ENCODE peak calls at places on chromosomes 11 and 22, in six cellular contexts. One of them, this sample, is unnamed.

GRCh38 chr22:41555325-41555724 is 5.5 kb upstream of the CSDC2 start:
- DNase-seq in adipocyte: no peak
- DNase-seq in activated T-cell treated with anti-CD3 and anti-CD28 coated beads, Interleukin-2, amount 50 U/mL, for 1 hour: no peak
- DNase-seq in endothelial cell: no peak
- DNase-seq in kidney tubule cell: no peak
- DNase-seq in ELF-1: no peak
- DNase-seq in this sample: no peak

GRCh38 chr11:77155082-77155475 is 27.0 kb downstream of the MYO7A start:
- DNase-seq in activated T-cell treated with anti-CD3 and anti-CD28 coated beads, Interleukin-2, amount 50 U/mL, for 1 hour: no peak
- DNase-seq in endothelial cell: no peak
- DNase-seq in ELF-1: no peak
- DNase-seq in kidney tubule cell: no peak
- DNase-seq in adipocyte: no peak
- DNase-seq in this sample: no peak

GRCh38 chr11:65298655-65299179 is 15.9 kb upstream of the CDC42EP2 start:
- DNase-seq in activated T-cell treated with anti-CD3 and anti-CD28 coated beads, Interleukin-2, amount 50 U/mL, for 1 hour: no peak
- DNase-seq in ELF-1: no peak
- DNase-seq in adipocyte: peak; percentile 69
- DNase-seq in kidney tubule cell: no peak
- DNase-seq in endothelial cell: no peak
- DNase-seq in this sample: no peak

GRCh38 chr11:60288531-60288930 is 8.1 kb downstream of the MS4A4A start:
- DNase-seq in endothelial cell: no peak
- DNase-seq in adipocyte: no peak
- DNase-seq in kidney tubule cell: peak; percentile 12
- DNase-seq in activated T-cell treated with anti-CD3 and anti-CD28 coated beads, Interleukin-2, amount 50 U/mL, for 1 hour: no peak
- DNase-seq in ELF-1: no peak
- DNase-seq in this sample: no peak

GRCh38 chr22:50281957-50282356 is 11.8 kb upstream of the MAPK11 start:
- DNase-seq in activated T-cell treated with anti-CD3 and anti-CD28 coated beads, Interleukin-2, amount 50 U/mL, for 1 hour: no peak
- DNase-seq in kidney tubule cell: peak; percentile 75
- DNase-seq in ELF-1: no peak
- DNase-seq in endothelial cell: no peak
- DNase-seq in adipocyte: no peak
- DNase-seq in this sample: no peak

GRCh38 chr22:46632646-46633249 is 12.6 kb downstream of the GRAMD4 start:
- DNase-seq in activated T-cell treated with anti-CD3 and anti-CD28 coated beads, Interleukin-2, amount 50 U/mL, for 1 hour: no peak
- DNase-seq in endothelial cell: no peak
- DNase-seq in ELF-1: no peak
- DNase-seq in kidney tubule cell: no peak
- DNase-seq in adipocyte: no peak
- DNase-seq in this sample: no peak

GRCh38 chr22:40325315-40325714 is 21.0 kb upstream of the ADSL start:
- DNase-seq in adipocyte: no peak
- DNase-seq in kidney tubule cell: no peak
- DNase-seq in activated T-cell treated with anti-CD3 and anti-CD28 coated beads, Interleukin-2, amount 50 U/mL, for 1 hour: peak; percentile 63
- DNase-seq in ELF-1: no peak
- DNase-seq in endothelial cell: no peak
- DNase-seq in this sample: no peak

GRCh38 chr11:121105063-121105480 is 4.0 kb downstream of the TECTA start:
- DNase-seq in kidney tubule cell: no peak
- DNase-seq in ELF-1: no peak
- DNase-seq in adipocyte: peak; percentile 44
- DNase-seq in endothelial cell: no peak
- DNase-seq in activated T-cell treated with anti-CD3 and anti-CD28 coated beads, Interleukin-2, amount 50 U/mL, for 1 hour: no peak
- DNase-seq in this sample: no peak

GRCh38 chr11:86067230-86068137 is 1.4 kb downstream of the PICALM start:
- DNase-seq in kidney tubule cell: peak; percentile 50
- DNase-seq in adipocyte: peak; percentile 53
- DNase-seq in activated T-cell treated with anti-CD3 and anti-CD28 coated beads, Interleukin-2, amount 50 U/mL, for 1 hour: no peak
- DNase-seq in endothelial cell: no peak
- DNase-seq in ELF-1: peak; percentile 17
- DNase-seq in this sample: peak; percentile 46

GRCh38 chr11:19985106-19985505 is 175.2 kb downstream of the DBX1 start:
- DNase-seq in ELF-1: no peak
- DNase-seq in endothelial cell: no peak
- DNase-seq in activated T-cell treated with anti-CD3 and anti-CD28 coated beads, Interleukin-2, amount 50 U/mL, for 1 hour: no peak
- DNase-seq in kidney tubule cell: no peak
- DNase-seq in adipocyte: peak; percentile 56
- DNase-seq in this sample: no peak

GRCh38 chr11:131579932-131580387 is 209.5 kb downstream of the NTM start:
- DNase-seq in activated T-cell treated with anti-CD3 and anti-CD28 coated beads, Interleukin-2, amount 50 U/mL, for 1 hour: no peak
- DNase-seq in adipocyte: peak; percentile 66
- DNase-seq in ELF-1: peak; percentile 66
- DNase-seq in kidney tubule cell: peak; percentile 46
- DNase-seq in endothelial cell: peak; percentile 65
- DNase-seq in this sample: peak; percentile 2

GRCh38 chr11:111916768-111917167 is 1.9 kb upstream of the C11orf52 start:
- DNase-seq in ELF-1: no peak
- DNase-seq in activated T-cell treated with anti-CD3 and anti-CD28 coated beads, Interleukin-2, amount 50 U/mL, for 1 hour: no peak
- DNase-seq in kidney tubule cell: no peak
- DNase-seq in endothelial cell: no peak
- DNase-seq in adipocyte: no peak
- DNase-seq in this sample: no peak

GRCh38 chr11:24356501-24356900 is 140.4 kb upstream of the LUZP2 start:
- DNase-seq in ELF-1: no peak
- DNase-seq in adipocyte: no peak
- DNase-seq in activated T-cell treated with anti-CD3 and anti-CD28 coated beads, Interleukin-2, amount 50 U/mL, for 1 hour: no peak
- DNase-seq in endothelial cell: no peak
- DNase-seq in kidney tubule cell: no peak
- DNase-seq in this sample: no peak

GRCh38 chr22:26851125-26851524 is 193.7 kb downstream of the MIAT start:
- DNase-seq in adipocyte: no peak
- DNase-seq in endothelial cell: no peak
- DNase-seq in kidney tubule cell: no peak
- DNase-seq in activated T-cell treated with anti-CD3 and anti-CD28 coated beads, Interleukin-2, amount 50 U/mL, for 1 hour: no peak
- DNase-seq in ELF-1: no peak
- DNase-seq in this sample: no peak

GRCh38 chr11:131511794-131512193 is 141.4 kb downstream of the NTM start:
- DNase-seq in activated T-cell treated with anti-CD3 and anti-CD28 coated beads, Interleukin-2, amount 50 U/mL, for 1 hour: no peak
- DNase-seq in endothelial cell: peak; percentile 59
- DNase-seq in ELF-1: peak; percentile 70
- DNase-seq in adipocyte: peak; percentile 29
- DNase-seq in kidney tubule cell: peak; percentile 45
- DNase-seq in this sample: peak; percentile 29

GRCh38 chr11:85530596-85530995 is 96.5 kb downstream of the DLG2 start:
- DNase-seq in kidney tubule cell: no peak
- DNase-seq in activated T-cell treated with anti-CD3 and anti-CD28 coated beads, Interleukin-2, amount 50 U/mL, for 1 hour: no peak
- DNase-seq in ELF-1: no peak
- DNase-seq in adipocyte: no peak
- DNase-seq in endothelial cell: no peak
- DNase-seq in this sample: no peak

GRCh38 chr22:23235425-23235824 is 55.1 kb downstream of the BCR start:
- DNase-seq in endothelial cell: no peak
- DNase-seq in ELF-1: no peak
- DNase-seq in kidney tubule cell: no peak
- DNase-seq in activated T-cell treated with anti-CD3 and anti-CD28 coated beads, Interleukin-2, amount 50 U/mL, for 1 hour: no peak
- DNase-seq in adipocyte: no peak
- DNase-seq in this sample: no peak

GRCh38 chr11:56331861-56332491 is 13.9 kb upstream of the OR8K1 start:
- DNase-seq in adipocyte: no peak
- DNase-seq in activated T-cell treated with anti-CD3 and anti-CD28 coated beads, Interleukin-2, amount 50 U/mL, for 1 hour: no peak
- DNase-seq in endothelial cell: no peak
- DNase-seq in kidney tubule cell: no peak
- DNase-seq in ELF-1: no peak
- DNase-seq in this sample: no peak

GRCh38 chr22:46336119-46337078 is 885 bp downstream of the TRMU start:
- DNase-seq in kidney tubule cell: peak; percentile 43
- DNase-seq in endothelial cell: peak; percentile 28
- DNase-seq in adipocyte: peak; percentile 46
- DNase-seq in ELF-1: peak; percentile 31
- DNase-seq in activated T-cell treated with anti-CD3 and anti-CD28 coated beads, Interleukin-2, amount 50 U/mL, for 1 hour: peak; percentile 30
- DNase-seq in this sample: peak; percentile 26

GRCh38 chr22:29141078-29141688 is 64.5 kb upstream of the EMID1 start:
- DNase-seq in activated T-cell treated with anti-CD3 and anti-CD28 coated beads, Interleukin-2, amount 50 U/mL, for 1 hour: no peak
- DNase-seq in endothelial cell: no peak
- DNase-seq in kidney tubule cell: no peak
- DNase-seq in ELF-1: no peak
- DNase-seq in adipocyte: no peak
- DNase-seq in this sample: no peak

GRCh38 chr11:68411501-68411991 is 49.0 kb upstream of the PPP6R3 start:
- DNase-seq in endothelial cell: no peak
- DNase-seq in activated T-cell treated with anti-CD3 and anti-CD28 coated beads, Interleukin-2, amount 50 U/mL, for 1 hour: no peak
- DNase-seq in kidney tubule cell: no peak
- DNase-seq in ELF-1: no peak
- DNase-seq in adipocyte: no peak
- DNase-seq in this sample: no peak

GRCh38 chr22:48975252-48975780 is 852.4 kb downstream of the BRD1 start:
- DNase-seq in endothelial cell: no peak
- DNase-seq in adipocyte: no peak
- DNase-seq in kidney tubule cell: no peak
- DNase-seq in ELF-1: no peak
- DNase-seq in activated T-cell treated with anti-CD3 and anti-CD28 coated beads, Interleukin-2, amount 50 U/mL, for 1 hour: no peak
- DNase-seq in this sample: no peak

GRCh38 chr11:66081505-66081904 is 11.4 kb downstream of the PACS1 start:
- DNase-seq in ELF-1: no peak
- DNase-seq in endothelial cell: peak; percentile 36
- DNase-seq in activated T-cell treated with anti-CD3 and anti-CD28 coated beads, Interleukin-2, amount 50 U/mL, for 1 hour: peak; percentile 73
- DNase-seq in adipocyte: peak; percentile 47
- DNase-seq in kidney tubule cell: peak; percentile 42
- DNase-seq in this sample: peak; percentile 91

GRCh38 chr11:107276057-107276456 is 181.6 kb downstream of the CWF19L2 start:
- DNase-seq in kidney tubule cell: no peak
- DNase-seq in endothelial cell: no peak
- DNase-seq in ELF-1: no peak
- DNase-seq in activated T-cell treated with anti-CD3 and anti-CD28 coated beads, Interleukin-2, amount 50 U/mL, for 1 hour: no peak
- DNase-seq in adipocyte: no peak
- DNase-seq in this sample: no peak

GRCh38 chr11:125075242-125075625 is 12.1 kb downstream of the SLC37A2 start:
- DNase-seq in ELF-1: no peak
- DNase-seq in activated T-cell treated with anti-CD3 and anti-CD28 coated beads, Interleukin-2, amount 50 U/mL, for 1 hour: no peak
- DNase-seq in endothelial cell: no peak
- DNase-seq in kidney tubule cell: no peak
- DNase-seq in adipocyte: no peak
- DNase-seq in this sample: no peak

GRCh38 chr11:78188809-78189724 is at the start of gene USP35:
- DNase-seq in adipocyte: no peak
- DNase-seq in endothelial cell: no peak
- DNase-seq in kidney tubule cell: no peak
- DNase-seq in ELF-1: no peak
- DNase-seq in activated T-cell treated with anti-CD3 and anti-CD28 coated beads, Interleukin-2, amount 50 U/mL, for 1 hour: no peak
- DNase-seq in this sample: no peak

GRCh38 chr11:15206791-15207190 is 92.1 kb downstream of the INSC start:
- DNase-seq in ELF-1: no peak
- DNase-seq in activated T-cell treated with anti-CD3 and anti-CD28 coated beads, Interleukin-2, amount 50 U/mL, for 1 hour: no peak
- DNase-seq in endothelial cell: no peak
- DNase-seq in kidney tubule cell: no peak
- DNase-seq in adipocyte: no peak
- DNase-seq in this sample: no peak

GRCh38 chr11:74278721-74279148 is 32.7 kb downstream of the P4HA3 start:
- DNase-seq in activated T-cell treated with anti-CD3 and anti-CD28 coated beads, Interleukin-2, amount 50 U/mL, for 1 hour: no peak
- DNase-seq in ELF-1: peak; percentile 13
- DNase-seq in endothelial cell: no peak
- DNase-seq in adipocyte: peak; percentile 85
- DNase-seq in kidney tubule cell: peak; percentile 95
- DNase-seq in this sample: peak; percentile 78

GRCh38 chr11:113685650-113686349 is 20.3 kb downstream of the TMPRSS5 start:
- DNase-seq in ELF-1: no peak
- DNase-seq in endothelial cell: no peak
- DNase-seq in adipocyte: no peak
- DNase-seq in kidney tubule cell: no peak
- DNase-seq in activated T-cell treated with anti-CD3 and anti-CD28 coated beads, Interleukin-2, amount 50 U/mL, for 1 hour: no peak
- DNase-seq in this sample: no peak

GRCh38 chr11:86617502-86617901 is 54.9 kb downstream of the ME3 start:
- DNase-seq in kidney tubule cell: no peak
- DNase-seq in adipocyte: peak; percentile 78
- DNase-seq in ELF-1: no peak
- DNase-seq in activated T-cell treated with anti-CD3 and anti-CD28 coated beads, Interleukin-2, amount 50 U/mL, for 1 hour: no peak
- DNase-seq in endothelial cell: no peak
- DNase-seq in this sample: no peak

GRCh38 chr11:91435694-91436375 is 788.8 kb upstream of the FAT3 start:
- DNase-seq in kidney tubule cell: no peak
- DNase-seq in adipocyte: no peak
- DNase-seq in activated T-cell treated with anti-CD3 and anti-CD28 coated beads, Interleukin-2, amount 50 U/mL, for 1 hour: no peak
- DNase-seq in ELF-1: no peak
- DNase-seq in endothelial cell: no peak
- DNase-seq in this sample: peak; percentile 12

GRCh38 chr11:69492201-69492991 is 10.9 kb downstream of the LINC01488 start:
- DNase-seq in ELF-1: no peak
- DNase-seq in adipocyte: no peak
- DNase-seq in endothelial cell: no peak
- DNase-seq in kidney tubule cell: no peak
- DNase-seq in activated T-cell treated with anti-CD3 and anti-CD28 coated beads, Interleukin-2, amount 50 U/mL, for 1 hour: no peak
- DNase-seq in this sample: no peak

GRCh38 chr11:69261116-69261515 is 32.8 kb upstream of the MYEOV start:
- DNase-seq in kidney tubule cell: no peak
- DNase-seq in activated T-cell treated with anti-CD3 and anti-CD28 coated beads, Interleukin-2, amount 50 U/mL, for 1 hour: no peak
- DNase-seq in endothelial cell: no peak
- DNase-seq in ELF-1: no peak
- DNase-seq in adipocyte: no peak
- DNase-seq in this sample: no peak

GRCh38 chr11:64933935-64934693 is 1.6 kb downstream of the GPHA2 start:
- DNase-seq in activated T-cell treated with anti-CD3 and anti-CD28 coated beads, Interleukin-2, amount 50 U/mL, for 1 hour: no peak
- DNase-seq in endothelial cell: no peak
- DNase-seq in ELF-1: no peak
- DNase-seq in kidney tubule cell: no peak
- DNase-seq in adipocyte: no peak
- DNase-seq in this sample: no peak

GRCh38 chr11:69034123-69034522 is 14.6 kb upstream of the TPCN2 start:
- DNase-seq in ELF-1: no peak
- DNase-seq in adipocyte: no peak
- DNase-seq in kidney tubule cell: no peak
- DNase-seq in endothelial cell: no peak
- DNase-seq in activated T-cell treated with anti-CD3 and anti-CD28 coated beads, Interleukin-2, amount 50 U/mL, for 1 hour: no peak
- DNase-seq in this sample: no peak

GRCh38 chr11:66225054-66225453 is 43.4 kb upstream of the RAB1B start:
- DNase-seq in activated T-cell treated with anti-CD3 and anti-CD28 coated beads, Interleukin-2, amount 50 U/mL, for 1 hour: no peak
- DNase-seq in kidney tubule cell: no peak
- DNase-seq in adipocyte: no peak
- DNase-seq in ELF-1: no peak
- DNase-seq in endothelial cell: no peak
- DNase-seq in this sample: no peak

GRCh38 chr11:70522613-70523311 is 124.4 kb downstream of the CTTN start:
- DNase-seq in kidney tubule cell: no peak
- DNase-seq in adipocyte: no peak
- DNase-seq in endothelial cell: no peak
- DNase-seq in ELF-1: peak; percentile 64
- DNase-seq in activated T-cell treated with anti-CD3 and anti-CD28 coated beads, Interleukin-2, amount 50 U/mL, for 1 hour: no peak
- DNase-seq in this sample: no peak

GRCh38 chr11:102220728-102221467 is 96.4 kb upstream of the BIRC3 start:
- DNase-seq in endothelial cell: no peak
- DNase-seq in ELF-1: no peak
- DNase-seq in adipocyte: peak; percentile 65
- DNase-seq in activated T-cell treated with anti-CD3 and anti-CD28 coated beads, Interleukin-2, amount 50 U/mL, for 1 hour: no peak
- DNase-seq in kidney tubule cell: peak; percentile 30
- DNase-seq in this sample: no peak